ENCODE peak calls at places on chromosomes 13 and 19, in nine cellular contexts. One of them, this sample, is unnamed.

GRCh38 chr19:8615813-8616596 is 5.5 kb upstream of the ADAMTS10 start:
- DNase-seq in DMS 273 treated with DMSO at 0.1 percent for 48 hours: no peak
- DNase-seq in T-helper 2 cell: peak
- DNase-seq in stimulated activated CD4-positive, alpha-beta T cell treated with anti-CD3 and anti-CD28 coated beads, Interleukin-1b, Interleukin-23, amount 100 ng/mL, for 24 hours: peak
- DNase-seq in fibroblast of lung: peak
- DNase-seq in SHP77: no peak
- DNase-seq in dorsolateral prefrontal cortex: no peak
- DNase-seq in stimulated activated CD8-positive, alpha-beta memory T cell treated with anti-CD3 and anti-CD28 coated beads, Interleukin-7, amount 100 ng/mL, for 1 hour: peak
- DNase-seq in cardiac fibroblast: peak
- DNase-seq in this sample: peak

GRCh38 chr13:97284558-97284957 is 62.4 kb downstream of the MBNL2 start:
- DNase-seq in DMS 273 treated with DMSO at 0.1 percent for 48 hours: no peak
- DNase-seq in T-helper 2 cell: no peak
- DNase-seq in stimulated activated CD4-positive, alpha-beta T cell treated with anti-CD3 and anti-CD28 coated beads, Interleukin-1b, Interleukin-23, amount 100 ng/mL, for 24 hours: no peak
- DNase-seq in fibroblast of lung: peak
- DNase-seq in SHP77: no peak
- DNase-seq in dorsolateral prefrontal cortex: no peak
- DNase-seq in stimulated activated CD8-positive, alpha-beta memory T cell treated with anti-CD3 and anti-CD28 coated beads, Interleukin-7, amount 100 ng/mL, for 1 hour: no peak
- DNase-seq in cardiac fibroblast: peak
- DNase-seq in this sample: no peak

GRCh38 chr13:44578064-44578394 is 1.9 kb upstream of the TSC22D1 start:
- DNase-seq in DMS 273 treated with DMSO at 0.1 percent for 48 hours: no peak
- DNase-seq in T-helper 2 cell: no peak
- DNase-seq in stimulated activated CD4-positive, alpha-beta T cell treated with anti-CD3 and anti-CD28 coated beads, Interleukin-1b, Interleukin-23, amount 100 ng/mL, for 24 hours: no peak
- DNase-seq in fibroblast of lung: peak
- DNase-seq in SHP77: peak
- DNase-seq in dorsolateral prefrontal cortex: no peak
- DNase-seq in stimulated activated CD8-positive, alpha-beta memory T cell treated with anti-CD3 and anti-CD28 coated beads, Interleukin-7, amount 100 ng/mL, for 1 hour: no peak
- DNase-seq in cardiac fibroblast: no peak
- DNase-seq in this sample: no peak

GRCh38 chr19:51394045-51394836 is 3.9 kb upstream of the C19orf84 start:
- DNase-seq in DMS 273 treated with DMSO at 0.1 percent for 48 hours: peak
- DNase-seq in T-helper 2 cell: peak
- DNase-seq in stimulated activated CD4-positive, alpha-beta T cell treated with anti-CD3 and anti-CD28 coated beads, Interleukin-1b, Interleukin-23, amount 100 ng/mL, for 24 hours: peak
- DNase-seq in fibroblast of lung: peak
- DNase-seq in SHP77: peak
- DNase-seq in dorsolateral prefrontal cortex: peak
- DNase-seq in stimulated activated CD8-positive, alpha-beta memory T cell treated with anti-CD3 and anti-CD28 coated beads, Interleukin-7, amount 100 ng/mL, for 1 hour: peak
- DNase-seq in cardiac fibroblast: peak
- DNase-seq in this sample: peak

GRCh38 chr13:79128158-79128557 is 277.9 kb downstream of the RBM26 start:
- DNase-seq in DMS 273 treated with DMSO at 0.1 percent for 48 hours: no peak
- DNase-seq in T-helper 2 cell: no peak
- DNase-seq in stimulated activated CD4-positive, alpha-beta T cell treated with anti-CD3 and anti-CD28 coated beads, Interleukin-1b, Interleukin-23, amount 100 ng/mL, for 24 hours: no peak
- DNase-seq in fibroblast of lung: peak
- DNase-seq in SHP77: no peak
- DNase-seq in dorsolateral prefrontal cortex: no peak
- DNase-seq in stimulated activated CD8-positive, alpha-beta memory T cell treated with anti-CD3 and anti-CD28 coated beads, Interleukin-7, amount 100 ng/mL, for 1 hour: no peak
- DNase-seq in cardiac fibroblast: peak
- DNase-seq in this sample: no peak

GRCh38 chr13:75725784-75726183 is 89.7 kb downstream of the LMO7 start:
- DNase-seq in DMS 273 treated with DMSO at 0.1 percent for 48 hours: no peak
- DNase-seq in T-helper 2 cell: no peak
- DNase-seq in stimulated activated CD4-positive, alpha-beta T cell treated with anti-CD3 and anti-CD28 coated beads, Interleukin-1b, Interleukin-23, amount 100 ng/mL, for 24 hours: no peak
- DNase-seq in fibroblast of lung: no peak
- DNase-seq in SHP77: no peak
- DNase-seq in dorsolateral prefrontal cortex: no peak
- DNase-seq in stimulated activated CD8-positive, alpha-beta memory T cell treated with anti-CD3 and anti-CD28 coated beads, Interleukin-7, amount 100 ng/mL, for 1 hour: no peak
- DNase-seq in cardiac fibroblast: peak
- DNase-seq in this sample: no peak

GRCh38 chr13:23411220-23411619 is 22.3 kb downstream of the SACS start:
- DNase-seq in DMS 273 treated with DMSO at 0.1 percent for 48 hours: no peak
- DNase-seq in T-helper 2 cell: no peak
- DNase-seq in stimulated activated CD4-positive, alpha-beta T cell treated with anti-CD3 and anti-CD28 coated beads, Interleukin-1b, Interleukin-23, amount 100 ng/mL, for 24 hours: no peak
- DNase-seq in fibroblast of lung: no peak
- DNase-seq in SHP77: no peak
- DNase-seq in dorsolateral prefrontal cortex: no peak
- DNase-seq in stimulated activated CD8-positive, alpha-beta memory T cell treated with anti-CD3 and anti-CD28 coated beads, Interleukin-7, amount 100 ng/mL, for 1 hour: no peak
- DNase-seq in cardiac fibroblast: no peak
- DNase-seq in this sample: no peak

GRCh38 chr19:39467941-39468340 is 12.7 kb upstream of the TIMM50 start:
- DNase-seq in DMS 273 treated with DMSO at 0.1 percent for 48 hours: no peak
- DNase-seq in T-helper 2 cell: no peak
- DNase-seq in stimulated activated CD4-positive, alpha-beta T cell treated with anti-CD3 and anti-CD28 coated beads, Interleukin-1b, Interleukin-23, amount 100 ng/mL, for 24 hours: no peak
- DNase-seq in fibroblast of lung: no peak
- DNase-seq in SHP77: no peak
- DNase-seq in dorsolateral prefrontal cortex: no peak
- DNase-seq in stimulated activated CD8-positive, alpha-beta memory T cell treated with anti-CD3 and anti-CD28 coated beads, Interleukin-7, amount 100 ng/mL, for 1 hour: no peak
- DNase-seq in cardiac fibroblast: no peak
- DNase-seq in this sample: no peak

GRCh38 chr13:109198585-109198984 is 569.2 kb downstream of the MYO16 start:
- DNase-seq in DMS 273 treated with DMSO at 0.1 percent for 48 hours: no peak
- DNase-seq in T-helper 2 cell: no peak
- DNase-seq in stimulated activated CD4-positive, alpha-beta T cell treated with anti-CD3 and anti-CD28 coated beads, Interleukin-1b, Interleukin-23, amount 100 ng/mL, for 24 hours: no peak
- DNase-seq in fibroblast of lung: no peak
- DNase-seq in SHP77: no peak
- DNase-seq in dorsolateral prefrontal cortex: no peak
- DNase-seq in stimulated activated CD8-positive, alpha-beta memory T cell treated with anti-CD3 and anti-CD28 coated beads, Interleukin-7, amount 100 ng/mL, for 1 hour: no peak
- DNase-seq in cardiac fibroblast: no peak
- DNase-seq in this sample: no peak

GRCh38 chr19:29837448-29837961 is 25.7 kb downstream of the CCNE1 start:
- DNase-seq in DMS 273 treated with DMSO at 0.1 percent for 48 hours: no peak
- DNase-seq in T-helper 2 cell: no peak
- DNase-seq in stimulated activated CD4-positive, alpha-beta T cell treated with anti-CD3 and anti-CD28 coated beads, Interleukin-1b, Interleukin-23, amount 100 ng/mL, for 24 hours: no peak
- DNase-seq in fibroblast of lung: no peak
- DNase-seq in SHP77: no peak
- DNase-seq in dorsolateral prefrontal cortex: no peak
- DNase-seq in stimulated activated CD8-positive, alpha-beta memory T cell treated with anti-CD3 and anti-CD28 coated beads, Interleukin-7, amount 100 ng/mL, for 1 hour: no peak
- DNase-seq in cardiac fibroblast: no peak
- DNase-seq in this sample: no peak

GRCh38 chr13:31824705-31825512 is 85.6 kb downstream of the RXFP2 start:
- DNase-seq in DMS 273 treated with DMSO at 0.1 percent for 48 hours: no peak
- DNase-seq in T-helper 2 cell: no peak
- DNase-seq in stimulated activated CD4-positive, alpha-beta T cell treated with anti-CD3 and anti-CD28 coated beads, Interleukin-1b, Interleukin-23, amount 100 ng/mL, for 24 hours: no peak
- DNase-seq in fibroblast of lung: peak
- DNase-seq in SHP77: no peak
- DNase-seq in dorsolateral prefrontal cortex: no peak
- DNase-seq in stimulated activated CD8-positive, alpha-beta memory T cell treated with anti-CD3 and anti-CD28 coated beads, Interleukin-7, amount 100 ng/mL, for 1 hour: no peak
- DNase-seq in cardiac fibroblast: peak
- DNase-seq in this sample: peak

GRCh38 chr19:41415154-41415571 is 12.0 kb downstream of the B3GNT8 start:
- DNase-seq in DMS 273 treated with DMSO at 0.1 percent for 48 hours: no peak
- DNase-seq in T-helper 2 cell: no peak
- DNase-seq in stimulated activated CD4-positive, alpha-beta T cell treated with anti-CD3 and anti-CD28 coated beads, Interleukin-1b, Interleukin-23, amount 100 ng/mL, for 24 hours: no peak
- DNase-seq in fibroblast of lung: no peak
- DNase-seq in SHP77: peak
- DNase-seq in dorsolateral prefrontal cortex: no peak
- DNase-seq in stimulated activated CD8-positive, alpha-beta memory T cell treated with anti-CD3 and anti-CD28 coated beads, Interleukin-7, amount 100 ng/mL, for 1 hour: no peak
- DNase-seq in cardiac fibroblast: no peak
- DNase-seq in this sample: no peak

GRCh38 chr13:113147206-113147605 is 11.2 kb upstream of the PROZ start:
- DNase-seq in DMS 273 treated with DMSO at 0.1 percent for 48 hours: no peak
- DNase-seq in T-helper 2 cell: no peak
- DNase-seq in stimulated activated CD4-positive, alpha-beta T cell treated with anti-CD3 and anti-CD28 coated beads, Interleukin-1b, Interleukin-23, amount 100 ng/mL, for 24 hours: no peak
- DNase-seq in fibroblast of lung: no peak
- DNase-seq in SHP77: no peak
- DNase-seq in dorsolateral prefrontal cortex: no peak
- DNase-seq in stimulated activated CD8-positive, alpha-beta memory T cell treated with anti-CD3 and anti-CD28 coated beads, Interleukin-7, amount 100 ng/mL, for 1 hour: no peak
- DNase-seq in cardiac fibroblast: no peak
- DNase-seq in this sample: no peak

GRCh38 chr13:64640002-64640401 is 2590.1 kb downstream of the PCDH9 start:
- DNase-seq in DMS 273 treated with DMSO at 0.1 percent for 48 hours: no peak
- DNase-seq in T-helper 2 cell: no peak
- DNase-seq in stimulated activated CD4-positive, alpha-beta T cell treated with anti-CD3 and anti-CD28 coated beads, Interleukin-1b, Interleukin-23, amount 100 ng/mL, for 24 hours: no peak
- DNase-seq in fibroblast of lung: no peak
- DNase-seq in SHP77: peak
- DNase-seq in dorsolateral prefrontal cortex: no peak
- DNase-seq in stimulated activated CD8-positive, alpha-beta memory T cell treated with anti-CD3 and anti-CD28 coated beads, Interleukin-7, amount 100 ng/mL, for 1 hour: no peak
- DNase-seq in cardiac fibroblast: no peak
- DNase-seq in this sample: no peak

GRCh38 chr19:1265611-1266115 is 3.5 kb upstream of the CIRBP start:
- DNase-seq in DMS 273 treated with DMSO at 0.1 percent for 48 hours: no peak
- DNase-seq in T-helper 2 cell: no peak
- DNase-seq in stimulated activated CD4-positive, alpha-beta T cell treated with anti-CD3 and anti-CD28 coated beads, Interleukin-1b, Interleukin-23, amount 100 ng/mL, for 24 hours: no peak
- DNase-seq in fibroblast of lung: peak
- DNase-seq in SHP77: no peak
- DNase-seq in dorsolateral prefrontal cortex: peak
- DNase-seq in stimulated activated CD8-positive, alpha-beta memory T cell treated with anti-CD3 and anti-CD28 coated beads, Interleukin-7, amount 100 ng/mL, for 1 hour: no peak
- DNase-seq in cardiac fibroblast: peak
- DNase-seq in this sample: peak

GRCh38 chr13:99385161-99385560 is 78.0 kb upstream of the GPR183 start:
- DNase-seq in DMS 273 treated with DMSO at 0.1 percent for 48 hours: no peak
- DNase-seq in T-helper 2 cell: no peak
- DNase-seq in stimulated activated CD4-positive, alpha-beta T cell treated with anti-CD3 and anti-CD28 coated beads, Interleukin-1b, Interleukin-23, amount 100 ng/mL, for 24 hours: no peak
- DNase-seq in fibroblast of lung: no peak
- DNase-seq in SHP77: no peak
- DNase-seq in dorsolateral prefrontal cortex: no peak
- DNase-seq in stimulated activated CD8-positive, alpha-beta memory T cell treated with anti-CD3 and anti-CD28 coated beads, Interleukin-7, amount 100 ng/mL, for 1 hour: no peak
- DNase-seq in cardiac fibroblast: no peak
- DNase-seq in this sample: no peak